ENCODE peak calls at places on chromosomes 13 and 19, in eight cellular contexts. Z is transverse colon, P is IMR-90, D is GM23338, J is cardiac muscle cell, U is mucosa of descending colon, A is left lung, B is suprapubic skin. G is an unnamed sample.

GRCh38 chr13:36475468-36475867 is 43.2 kb downstream of the CCNA1 start:
- DNase-seq in Z (no peak), P (no peak), D (peak), J (no peak), U (no peak), A (no peak), B (no peak), G (no peak)

GRCh38 chr13:59750860-59751259 is 412.9 kb downstream of the DIAPH3 start:
- DNase-seq in Z (no peak), P (peak), D (peak), J (peak), U (no peak), A (no peak), B (no peak), G (no peak)

GRCh38 chr13:32246468-32246867 is 68.7 kb downstream of the ZAR1L start:
- DNase-seq in Z (peak), P (peak), D (peak), J (peak), U (no peak), A (no peak), B (no peak), G (peak)

GRCh38 chr13:35953537-35954206 is 177.5 kb downstream of the DCLK1 start:
- DNase-seq in Z (peak), P (peak), D (peak), J (peak), U (no peak), A (no peak), B (peak), G (peak)

GRCh38 chr19:10192922-10193321 is 1.8 kb downstream of the DNMT1 start:
- DNase-seq in Z (no peak), P (no peak), D (no peak), J (no peak), U (no peak), A (no peak), B (no peak), G (no peak)

GRCh38 chr19:34667349-34668076 is 9.4 kb downstream of the SCGB2B2 start:
- DNase-seq in Z (no peak), P (peak), D (peak), J (no peak), U (no peak), A (peak), B (no peak), G (peak)

GRCh38 chr13:100392709-100393630 is 195.6 kb downstream of the GGACT start:
- DNase-seq in Z (peak), P (peak), D (peak), J (peak), U (no peak), A (no peak), B (peak), G (peak)

GRCh38 chr13:91142572-91142971 is 204.9 kb upstream of the MIR17HG start:
- DNase-seq in Z (no peak), P (peak), D (no peak), J (no peak), U (no peak), A (no peak), B (no peak), G (no peak)

GRCh38 chr19:15399635-15400034 is 19.2 kb downstream of the AKAP8L start:
- DNase-seq in Z (no peak), P (no peak), D (no peak), J (no peak), U (no peak), A (no peak), B (no peak), G (no peak)

GRCh38 chr19:50838239-50838638 is 4.9 kb upstream of the KLK15 start:
- DNase-seq in Z (no peak), P (no peak), D (peak), J (no peak), U (no peak), A (no peak), B (no peak), G (no peak)

GRCh38 chr19:40519352-40520322 is 52.8 kb downstream of the SPTBN4 start:
- DNase-seq in Z (no peak), P (peak), D (peak), J (no peak), U (no peak), A (peak), B (no peak), G (no peak)

GRCh38 chr13:76972430-76972829 is 19.5 kb upstream of the CLN5 start:
- DNase-seq in Z (no peak), P (no peak), D (no peak), J (peak), U (no peak), A (no peak), B (no peak), G (no peak)

GRCh38 chr19:29193116-29193515 is 19.8 kb downstream of the UQCRFS1 start:
- DNase-seq in Z (no peak), P (no peak), D (no peak), J (no peak), U (no peak), A (no peak), B (no peak), G (no peak)

GRCh38 chr19:12597594-12597993 is 13.0 kb downstream of the ZNF490 start:
- DNase-seq in Z (no peak), P (no peak), D (no peak), J (no peak), U (no peak), A (no peak), B (no peak), G (no peak)

GRCh38 chr19:7561229-7561806 is 25.8 kb downstream of the PNPLA6 start:
- DNase-seq in Z (no peak), P (no peak), D (no peak), J (no peak), U (no peak), A (no peak), B (no peak), G (peak)

GRCh38 chr13:109699628-109700071 is 86.7 kb downstream of the IRS2 start:
- DNase-seq in Z (no peak), P (no peak), D (peak), J (no peak), U (no peak), A (no peak), B (no peak), G (no peak)

GRCh38 chr19:14916848-14917247 is 24.4 kb upstream of the OR7C2 start:
- DNase-seq in Z (no peak), P (no peak), D (peak), J (no peak), U (no peak), A (no peak), B (no peak), G (no peak)

GRCh38 chr13:109479991-109480696 is 306.2 kb downstream of the IRS2 start:
- DNase-seq in Z (no peak), P (peak), D (no peak), J (peak), U (no peak), A (no peak), B (no peak), G (no peak)

GRCh38 chr19:16970821-16971220 is 55.8 kb downstream of the CPAMD8 start:
- DNase-seq in Z (no peak), P (no peak), D (peak), J (no peak), U (no peak), A (no peak), B (no peak), G (no peak)

GRCh38 chr19:42023121-42023942 is 29.3 kb upstream of the ATP1A3 start:
- DNase-seq in Z (peak), P (peak), D (peak), J (peak), U (no peak), A (no peak), B (no peak), G (no peak)

GRCh38 chr19:48511800-48512503 is at the start of gene LMTK3:
- DNase-seq in Z (peak), P (peak), D (peak), J (peak), U (peak), A (no peak), B (no peak), G (peak)

GRCh38 chr19:4711211-4711610 is 12.4 kb downstream of the DPP9 start:
- DNase-seq in Z (no peak), P (no peak), D (no peak), J (no peak), U (no peak), A (no peak), B (no peak), G (no peak)

GRCh38 chr13:74061939-74062595 is 72.1 kb downstream of the KLF12 start:
- DNase-seq in Z (no peak), P (peak), D (no peak), J (peak), U (no peak), A (no peak), B (no peak), G (no peak)

GRCh38 chr19:6412111-6412999 is 12.3 kb downstream of the KHSRP start:
- DNase-seq in Z (peak), P (no peak), D (peak), J (peak), U (no peak), A (no peak), B (no peak), G (no peak)

GRCh38 chr19:36833430-36833829 is 4.8 kb downstream of the ZNF790 start:
- DNase-seq in Z (no peak), P (no peak), D (no peak), J (no peak), U (no peak), A (no peak), B (no peak), G (no peak)

GRCh38 chr13:44786724-44787123 is 202.5 kb downstream of the NUFIP1 start:
- DNase-seq in Z (no peak), P (no peak), D (no peak), J (no peak), U (no peak), A (no peak), B (no peak), G (no peak)

GRCh38 chr13:64154514-64154913 is 2738.9 kb upstream of the PCDH20 start:
- DNase-seq in Z (no peak), P (peak), D (peak), J (no peak), U (no peak), A (no peak), B (no peak), G (no peak)

GRCh38 chr19:3176715-3177501 is 1.7 kb upstream of the S1PR4 start:
- DNase-seq in Z (peak), P (peak), D (no peak), J (no peak), U (peak), A (peak), B (no peak), G (peak)

GRCh38 chr19:35959040-35959967 is 23.1 kb downstream of the LRFN3 start:
- DNase-seq in Z (peak), P (no peak), D (peak), J (no peak), U (peak), A (peak), B (no peak), G (peak)

GRCh38 chr19:40862785-40863184 is 12.5 kb upstream of the CYP2A6 start:
- DNase-seq in Z (no peak), P (no peak), D (no peak), J (no peak), U (no peak), A (no peak), B (no peak), G (no peak)

GRCh38 chr13:22800726-22801401 is 379.9 kb upstream of the SGCG start:
- DNase-seq in Z (peak), P (peak), D (no peak), J (no peak), U (no peak), A (no peak), B (no peak), G (no peak)

GRCh38 chr19:40116075-40116474 is 25.3 kb upstream of the ZNF780A start:
- DNase-seq in Z (no peak), P (no peak), D (no peak), J (no peak), U (no peak), A (no peak), B (no peak), G (no peak)

GRCh38 chr19:17530586-17530985 is 19.1 kb downstream of the PGLS start:
- DNase-seq in Z (no peak), P (no peak), D (peak), J (no peak), U (no peak), A (no peak), B (no peak), G (no peak)

GRCh38 chr13:33927315-33927714 is 109.4 kb downstream of the RFC3 start:
- DNase-seq in Z (no peak), P (peak), D (no peak), J (no peak), U (no peak), A (no peak), B (no peak), G (no peak)

GRCh38 chr19:8005534-8006256 is at the start of gene ELAVL1:
- DNase-seq in Z (peak), P (peak), D (peak), J (peak), U (peak), A (peak), B (peak), G (peak)

GRCh38 chr13:41017153-41017552 is 2.0 kb downstream of the ELF1 start:
- DNase-seq in Z (peak), P (no peak), D (no peak), J (no peak), U (no peak), A (no peak), B (no peak), G (no peak)
- TF ChIP-seq CTCF in Z (no peak), P (no peak), D (no peak), J (no peak), U (no peak), A (no peak), B (no peak), G (no peak)

GRCh38 chr13:102399791-102400618 is 1.8 kb downstream of the FGF14 start:
- DNase-seq in Z (peak), P (no peak), D (peak), J (peak), U (peak), A (peak), B (no peak), G (peak)

GRCh38 chr13:102395174-102395573 is 6.7 kb downstream of the FGF14 start:
- DNase-seq in Z (no peak), P (no peak), D (peak), J (no peak), U (no peak), A (no peak), B (no peak), G (no peak)

GRCh38 chr13:102392810-102393209 is 9.0 kb downstream of the FGF14 start:
- DNase-seq in Z (no peak), P (no peak), D (no peak), J (no peak), U (no peak), A (no peak), B (no peak), G (no peak)

GRCh38 chr13:102395939-102396338 is 5.9 kb downstream of the FGF14 start:
- DNase-seq in Z (no peak), P (no peak), D (no peak), J (no peak), U (no peak), A (no peak), B (no peak), G (no peak)

DNA sequence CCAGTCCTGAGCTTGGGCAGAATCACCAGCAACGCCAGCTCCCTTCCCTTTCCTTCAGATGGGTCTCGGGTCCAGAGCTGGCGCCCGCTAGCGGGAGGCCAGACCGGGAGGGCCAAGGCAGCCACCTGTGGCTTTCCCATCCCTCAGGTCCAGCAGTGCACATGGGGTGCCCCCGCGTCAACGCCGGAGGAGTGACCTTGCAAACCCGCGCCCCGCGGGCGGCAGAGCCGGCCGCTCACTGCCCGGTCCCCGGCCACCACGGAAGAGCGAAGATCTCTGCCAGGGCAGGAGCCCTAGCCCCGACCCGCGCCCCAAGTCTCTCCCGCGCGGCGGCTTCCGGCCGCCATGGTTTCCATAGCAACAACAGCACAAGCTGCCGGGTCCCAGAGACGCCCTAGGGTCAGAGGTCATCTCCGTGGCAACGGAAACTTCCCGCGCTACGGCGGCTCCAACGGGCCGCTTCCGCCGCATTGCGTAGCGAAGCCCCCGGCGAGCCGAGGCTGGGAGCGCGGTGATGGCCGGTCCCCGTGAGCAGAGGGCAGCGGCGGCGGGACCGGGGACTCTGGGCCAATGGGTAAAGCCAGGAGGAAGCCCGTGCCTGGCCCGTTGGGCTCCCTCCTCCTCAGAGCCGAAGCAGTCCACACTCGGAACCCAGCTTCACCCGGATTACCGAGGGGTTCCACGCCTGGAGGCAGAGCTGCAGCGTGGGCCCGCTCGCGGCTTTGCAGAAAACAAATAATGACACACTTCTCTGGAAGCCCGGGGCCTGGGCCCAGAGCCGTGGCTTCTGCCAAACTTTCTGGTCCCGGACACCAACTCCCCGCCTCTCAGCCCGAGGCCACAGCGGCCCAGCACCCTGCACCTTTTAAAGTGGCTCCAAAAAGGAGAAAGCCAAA is 7.4 kb downstream of the FGF14 start:
- DNase-seq in Z (peak), P (peak), D (peak), J (peak), U (peak), A (peak), B (peak), G (peak)
- TF ChIP-seq CTCF in Z (no peak), P (peak), D (peak), J (peak), U (no peak), A (no peak), B (no peak), G (peak)

DNA sequence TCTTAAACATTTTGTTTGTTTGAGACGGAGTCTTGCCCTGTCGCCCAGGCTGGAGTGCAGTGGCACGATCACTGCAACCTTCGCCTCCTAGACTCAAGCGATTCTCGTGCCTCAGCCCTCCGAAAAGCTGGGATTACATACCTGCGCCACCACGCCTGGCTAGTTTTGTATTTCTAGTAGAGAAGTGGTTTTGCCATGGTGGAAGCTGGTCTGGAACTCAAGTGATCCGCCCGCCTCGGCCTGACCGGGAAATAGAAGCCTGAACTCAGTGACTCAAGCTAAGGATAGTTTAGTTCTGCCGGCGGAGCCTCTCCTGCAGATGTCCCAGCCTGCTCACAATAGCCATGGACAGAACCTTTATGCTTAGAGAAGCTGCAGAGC is 53.0 kb upstream of the ZNF254 start:
- DNase-seq in Z (peak), P (peak), D (peak), J (peak), U (no peak), A (peak), B (no peak), G (peak)
- TF ChIP-seq CTCF in Z (no peak), P (no peak), D (no peak), J (no peak), U (no peak), A (no peak), B (no peak), G (no peak)

DNA sequence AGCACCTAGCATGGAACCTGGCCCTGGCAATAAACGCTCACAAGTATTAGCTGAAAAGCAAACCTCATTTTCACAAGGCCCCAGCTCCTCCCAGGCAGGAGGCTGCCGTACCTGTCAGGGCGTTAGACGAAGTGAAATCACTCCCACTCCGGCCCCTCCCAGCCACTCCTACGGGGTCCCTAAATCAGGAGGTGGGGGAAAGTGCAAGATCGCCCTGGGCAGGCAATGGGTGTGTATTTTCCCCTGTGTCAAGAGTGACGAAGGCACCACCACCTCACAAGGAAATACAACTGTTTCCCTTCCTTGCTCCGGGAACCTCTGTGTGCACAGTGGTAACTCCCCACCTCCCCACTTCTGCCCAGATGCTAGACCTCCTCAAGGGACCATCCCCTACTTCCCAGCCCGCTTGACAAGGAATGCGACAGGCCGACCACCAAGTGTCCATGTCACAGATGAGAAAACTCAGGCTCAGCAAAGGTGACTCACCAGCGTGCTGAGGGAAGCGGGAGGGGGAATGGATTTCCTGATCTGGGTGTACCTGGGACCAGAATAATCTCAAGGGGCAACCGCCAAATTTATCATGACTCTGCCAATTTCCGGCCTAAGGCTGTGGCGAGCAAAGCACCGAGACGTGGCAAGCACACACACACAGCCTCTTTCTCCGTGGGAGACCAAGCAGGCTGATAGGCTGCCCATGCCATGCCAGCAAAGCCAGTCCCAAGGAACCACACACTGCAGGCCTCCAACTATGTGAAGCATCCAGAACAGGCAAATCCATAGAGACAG is 7.3 kb downstream of the PPP6R1 start:
- DNase-seq in Z (no peak), P (peak), D (no peak), J (no peak), U (no peak), A (peak), B (no peak), G (no peak)
- TF ChIP-seq CTCF in Z (no peak), P (no peak), D (no peak), J (no peak), U (no peak), A (no peak), B (no peak), G (no peak)

G was measured in lower lobe of right lung.